ENCODE peak calls at places on chromosomes 3 and 15, in ten cellular contexts. M is cardiac muscle cell, P is GM19239, V is neural crest cell, E is NCI-H1105, O is HFFc6, T is NCI-H524, R is RWPE2, X is progenitor cell of endocrine pancreas, S is activated B cell treated with CpG ODN at 0.5 μM for 24 hours. U is an unnamed sample.

GRCh38 chr3:149339931-149340309 is 6.5 kb upstream of the TM4SF18 start:
- DNase-seq in M (peak; percentile 97), P (no peak), V (no peak), E (no peak), O (peak; percentile 95), T (no peak), R (peak; percentile 93), X (no peak), S (no peak), U (no peak)

GRCh38 chr15:72199721-72200212 is 2.2 kb upstream of the GRAMD2A start:
- DNase-seq in M (peak; percentile 81), P (peak; percentile 89), V (peak; percentile 67), E (peak; percentile 81), O (peak; percentile 70), T (peak; percentile 83), R (no peak), X (peak; percentile 61), S (peak; percentile 60), U (no peak)

GRCh38 chr3:27219127-27219860 is 149.9 kb downstream of the NEK10 start:
- DNase-seq in M (no peak), P (no peak), V (no peak), E (no peak), O (peak; percentile 41), T (no peak), R (no peak), X (no peak), S (no peak), U (no peak)

GRCh38 chr3:151770941-151771340 is 37.2 kb downstream of the AADACL2 start:
- DNase-seq in M (peak; percentile 89), P (no peak), V (no peak), E (no peak), O (no peak), T (no peak), R (no peak), X (no peak), S (no peak), U (no peak)

GRCh38 chr3:189057369-189057768 is 114.4 kb upstream of the TPRG1 start:
- DNase-seq in M (no peak), P (no peak), V (no peak), E (no peak), O (no peak), T (no peak), R (no peak), X (no peak), S (no peak), U (no peak)

GRCh38 chr3:23193835-23194234 is 9.3 kb upstream of the UBE2E2 start:
- DNase-seq in M (no peak), P (no peak), V (no peak), E (no peak), O (no peak), T (no peak), R (no peak), X (no peak), S (no peak), U (no peak)

GRCh38 chr3:11534011-11534782 is 109.5 kb downstream of the VGLL4 start:
- DNase-seq in M (no peak), P (no peak), V (no peak), E (no peak), O (no peak), T (no peak), R (peak; percentile 22), X (no peak), S (no peak), U (no peak)

GRCh38 chr3:77885381-77885780 is 845.5 kb downstream of the ROBO2 start:
- DNase-seq in M (no peak), P (no peak), V (no peak), E (no peak), O (no peak), T (no peak), R (no peak), X (no peak), S (no peak), U (no peak)

GRCh38 chr3:59655616-59656015 is 605.8 kb upstream of the CFAP20DC start:
- DNase-seq in M (no peak), P (no peak), V (no peak), E (no peak), O (no peak), T (no peak), R (no peak), X (no peak), S (no peak), U (no peak)

GRCh38 chr15:81239190-81239589 is 42.5 kb downstream of the IL16 start:
- DNase-seq in M (peak; percentile 71), P (no peak), V (no peak), E (no peak), O (no peak), T (no peak), R (no peak), X (no peak), S (no peak), U (no peak)

GRCh38 chr15:96296264-96296663 is 34.2 kb upstream of the NR2F2 start:
- DNase-seq in M (peak; percentile 53), P (no peak), V (no peak), E (no peak), O (peak; percentile 71), T (no peak), R (no peak), X (no peak), S (no peak), U (no peak)

GRCh38 chr15:32030795-32031194 is 480 bp downstream of the CHRNA7 start:
- DNase-seq in M (peak; percentile 5), P (no peak), V (peak; percentile 18), E (no peak), O (no peak), T (peak; percentile 49), R (no peak), X (no peak), S (no peak), U (no peak)